ENCODE peak calls at places on chromosome 17, in six cellular contexts. U is HCT116, F is spleen, E is breast epithelium, X is endothelial cell of umbilical vein, G is K562. L is an unnamed sample.
A peak's percentile ranks its signal among the peaks of the same experiment; 100 is the strongest.

GRCh38 chr17:8310601-8311123 is 621 bp downstream of the ARHGEF15 start:
- DNase-seq in U (no peak), F (no peak), E (no peak), X (peak; percentile 55), G (no peak), L (no peak)

GRCh38 chr17:82960419-82961271 is 118.8 kb upstream of the METRNL start:
- DNase-seq in U (no peak), F (peak; percentile 71), E (peak; percentile 48), X (no peak), G (no peak), L (no peak)

GRCh38 chr17:29368926-29369325 is 21.2 kb upstream of the TAOK1 start:
- DNase-seq in U (no peak), F (no peak), E (no peak), X (no peak), G (no peak), L (no peak)

GRCh38 chr17:81934850-81935708 is 2.0 kb downstream of the PYCR1 start:
- DNase-seq in U (no peak), F (no peak), E (no peak), X (no peak), G (no peak), L (no peak)

GRCh38 chr17:57465551-57465950 is 209.2 kb downstream of the MSI2 start:
- DNase-seq in U (no peak), F (no peak), E (no peak), X (no peak), G (no peak), L (no peak)

GRCh38 chr17:7997186-7997585 is 5.2 kb upstream of the GUCY2D start:
- DNase-seq in U (peak; percentile 67), F (peak; percentile 15), E (peak; percentile 50), X (peak; percentile 36), G (peak; percentile 40), L (no peak)

GRCh38 chr17:82815354-82815753 is 24.5 kb downstream of the ZNF750 start:
- DNase-seq in U (no peak), F (no peak), E (no peak), X (no peak), G (no peak), L (no peak)

GRCh38 chr17:65857713-65858112 is 296.3 kb upstream of the AXIN2 start:
- DNase-seq in U (no peak), F (no peak), E (no peak), X (no peak), G (no peak), L (no peak)

GRCh38 chr17:77892469-77893143 is 65.9 kb upstream of the TNRC6C start:
- DNase-seq in U (peak; percentile 21), F (peak; percentile 70), E (no peak), X (no peak), G (peak; percentile 79), L (no peak)

GRCh38 chr17:7213895-7214299 is 5.7 kb downstream of the DLG4 start:
- DNase-seq in U (peak; percentile 72), F (no peak), E (no peak), X (peak; percentile 82), G (peak; percentile 80), L (peak; percentile 43)

GRCh38 chr17:71636644-71637043 is 484.2 kb upstream of the SOX9 start:
- DNase-seq in U (no peak), F (no peak), E (no peak), X (no peak), G (no peak), L (no peak)

GRCh38 chr17:47265983-47266541 is 12.4 kb downstream of the ITGB3 start:
- DNase-seq in U (no peak), F (no peak), E (no peak), X (peak; percentile 43), G (peak; percentile 93), L (no peak)

GRCh38 chr17:78360371-78361226 is 722 bp upstream of the SOCS3 start:
- DNase-seq in U (peak; percentile 85), F (peak; percentile 99), E (peak; percentile 97), X (peak; percentile 84), G (peak; percentile 92), L (peak; percentile 89)

GRCh38 chr17:19002191-19002590 is 2.4 kb downstream of the FAM83G start:
- DNase-seq in U (no peak), F (no peak), E (no peak), X (no peak), G (no peak), L (no peak)

GRCh38 chr17:19004601-19005441 is at the start of gene FAM83G:
- DNase-seq in U (peak; percentile 51), F (peak; percentile 93), E (peak; percentile 80), X (peak; percentile 52), G (peak; percentile 86), L (peak; percentile 85)

GRCh38 chr17:19003966-19004600 is 481 bp downstream of the FAM83G start:
- DNase-seq in U (no peak), F (no peak), E (no peak), X (peak; percentile 34), G (peak; percentile 41), L (no peak)

GRCh38 chr17:19002805-19003542 is 1.6 kb downstream of the FAM83G start:
- DNase-seq in U (no peak), F (no peak), E (no peak), X (no peak), G (no peak), L (no peak)

DNA sequence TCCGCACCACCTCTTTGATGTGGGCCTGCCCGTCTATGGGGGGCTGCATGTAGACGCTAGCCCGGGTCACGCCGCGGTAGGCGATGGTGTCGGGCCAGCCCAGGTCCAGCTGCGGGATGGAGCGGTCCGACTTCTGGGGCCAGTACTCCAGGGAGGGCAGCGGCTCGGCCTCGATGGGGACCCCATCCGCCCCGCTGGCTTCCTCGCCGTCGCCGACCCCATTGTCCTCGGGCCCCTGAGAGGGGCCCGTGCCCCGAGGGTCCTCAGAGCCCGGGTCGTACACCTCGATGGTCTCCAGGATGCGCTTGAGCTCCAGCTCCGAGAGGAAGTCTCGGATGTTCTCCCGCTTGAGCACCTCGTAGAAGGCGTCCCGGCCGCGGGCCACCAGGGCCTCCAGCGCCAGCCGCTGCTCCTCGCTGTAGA is 1.0 kb downstream of the FAM83G start:
- DNase-seq in U (no peak), F (no peak), E (no peak), X (no peak), G (no peak), L (no peak)
- H3K27ac ChIP-seq in U (peak overlapping the region; percentile 78), F (no peak overlapping the region), E (peak overlapping the region; percentile 84), X (peak overlapping the region; percentile 35), G (no peak overlapping the region), L (peak overlapping the region; percentile 66)

GRCh38 chr17:15431201-15431600 is 36.2 kb downstream of the CDRT4 start:
- DNase-seq in U (no peak), F (no peak), E (no peak), X (no peak), G (no peak), L (no peak)

GRCh38 chr17:15431766-15432165 is 35.7 kb downstream of the CDRT4 start:
- DNase-seq in U (no peak), F (no peak), E (no peak), X (no peak), G (no peak), L (no peak)

GRCh38 chr17:15436399-15437369 is 30.7 kb downstream of the CDRT4 start:
- DNase-seq in U (peak; percentile 46), F (no peak), E (no peak), X (peak; percentile 32), G (peak; percentile 63), L (no peak)

GRCh38 chr17:15432807-15433547 is 34.4 kb downstream of the CDRT4 start:
- DNase-seq in U (no peak), F (no peak), E (no peak), X (no peak), G (no peak), L (no peak)
- TF ChIP-seq POLR2AphosphoS5 in U (no peak), F (no peak), E (no peak), X (no peak), G (no peak), L (no peak)

DNA sequence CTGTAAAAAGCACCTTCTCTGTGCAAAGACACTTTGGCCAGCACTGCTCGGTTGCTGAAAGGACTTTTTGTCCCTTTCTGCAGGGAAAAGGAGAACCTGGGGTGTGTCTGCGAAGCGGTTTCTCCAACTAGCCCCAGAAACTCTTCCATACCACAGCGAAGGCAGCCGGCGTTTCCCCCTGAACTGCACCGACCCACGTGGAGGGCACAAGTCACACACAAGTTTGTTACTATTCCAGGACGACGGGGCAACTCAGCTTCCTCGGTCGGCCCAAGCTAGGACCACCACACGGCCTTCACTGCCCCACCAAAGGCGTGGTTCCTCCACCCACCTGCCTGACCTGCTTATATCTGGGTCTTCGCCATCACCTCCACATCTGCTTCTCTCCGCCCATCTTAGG is 1.9 kb downstream of the RTN4RL1 start:
- DNase-seq in U (no peak), F (no peak), E (no peak), X (no peak), G (no peak), L (no peak)
- H3K4me3 ChIP-seq in U (no peak overlapping the region), F (no peak overlapping the region), E (peak overlapping the region; percentile 75), X (no peak overlapping the region), G (no peak overlapping the region), L (peak overlapping the region; percentile 54)

DNA sequence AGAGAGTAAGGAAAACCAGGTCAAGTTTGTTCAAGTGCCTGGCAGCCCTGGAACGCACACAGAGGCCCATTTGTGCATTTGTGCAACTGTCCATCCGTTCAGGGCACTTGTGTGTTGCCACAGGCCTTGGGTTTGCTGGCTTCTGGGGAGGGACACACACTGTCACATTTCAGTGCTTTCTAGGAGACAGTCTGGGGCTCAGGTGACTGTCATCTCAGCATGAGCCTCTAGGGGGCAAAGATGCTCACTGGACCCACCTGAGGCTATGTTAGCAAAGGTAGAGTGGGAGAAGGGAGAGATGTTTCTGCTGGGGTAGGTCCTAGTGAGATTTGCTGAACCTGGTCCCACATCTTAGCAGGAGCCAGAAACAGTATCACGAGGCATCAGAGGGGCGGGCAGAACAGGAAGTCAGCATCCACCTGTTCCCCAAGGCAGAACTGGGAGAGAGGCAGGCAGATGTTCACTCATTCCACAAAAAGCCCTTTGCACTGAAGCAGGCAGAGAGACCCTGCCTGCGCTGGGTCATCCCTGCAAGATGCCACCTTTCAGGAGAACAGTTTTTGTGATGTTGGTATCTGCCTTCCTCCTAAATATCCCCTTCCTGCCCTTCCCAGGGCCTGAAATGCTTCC is 48.5 kb downstream of the RAI1 start:
- DNase-seq in U (peak; percentile 19), F (no peak), E (no peak), X (no peak), G (peak; percentile 44), L (peak; percentile 62)
- H3K27ac ChIP-seq in U (peak overlapping the region; percentile 58), F (no peak overlapping the region), E (peak overlapping the region; percentile 70), X (no peak overlapping the region), G (no peak overlapping the region), L (peak overlapping the region; percentile 75)

DNA sequence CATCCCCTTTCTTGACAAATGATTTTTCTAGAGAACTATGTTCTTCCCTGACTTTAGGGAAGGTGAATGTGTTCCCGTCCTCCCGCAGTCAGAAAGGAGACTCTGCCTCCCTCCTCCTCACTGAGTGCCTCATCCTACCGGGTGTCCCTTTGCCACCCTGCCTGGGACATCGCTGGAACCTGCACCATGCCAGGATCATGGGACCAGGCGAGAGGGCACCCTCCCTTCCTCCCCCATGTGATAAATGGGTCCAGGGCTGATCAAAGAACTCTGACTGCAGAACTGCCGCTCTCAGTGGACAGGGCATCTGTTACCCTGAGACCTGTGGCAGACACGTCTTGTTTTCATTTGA is 7.4 kb downstream of the NAT9 start:
- DNase-seq in U (no peak), F (no peak), E (no peak), X (no peak), G (no peak), L (no peak)
- TF ChIP-seq POLR2AphosphoS5 in U (no peak), F (no peak), E (no peak), X (peak; percentile 28), G (no peak), L (no peak)

DNA sequence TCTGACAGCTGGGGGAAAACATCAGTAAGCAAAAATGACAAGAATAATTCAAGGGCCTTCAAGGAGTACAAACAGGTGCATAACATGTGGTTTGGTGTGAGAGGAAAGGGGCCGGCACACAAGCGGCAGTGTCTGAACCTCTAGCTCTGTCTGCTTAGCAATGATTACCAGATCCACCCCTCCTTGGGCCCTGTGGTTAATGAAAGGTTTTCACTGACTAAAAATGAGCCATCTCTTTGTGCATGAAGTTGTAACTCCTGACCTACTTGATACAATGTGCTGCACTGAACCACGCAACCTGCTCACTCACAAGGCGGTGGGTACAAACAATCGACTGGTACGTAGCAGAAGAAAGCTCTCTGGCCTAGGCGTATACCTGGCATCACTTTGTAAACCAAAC is 15.1 kb downstream of the FAM117A start:
- DNase-seq in U (no peak), F (no peak), E (no peak), X (no peak), G (no peak), L (no peak)
- H3K4me3 ChIP-seq in U (no peak overlapping the region), F (no peak overlapping the region), E (no peak overlapping the region), X (no peak overlapping the region), G (no peak overlapping the region), L (no peak overlapping the region)

L was measured in prostate gland.